ENCODE peak calls at places on chromosomes 11 and 22, in eight cellular contexts. Y is type B pancreatic cell; K is EL; M is activated CD4-positive, CD25-positive, alpha-beta regulatory T cell treated with anti-CD3 and anti-CD28 coated beads, Interleukin-2, amount 50 U/mL, for 16 hours; I is transverse colon; A is ovary; V is MCF 10A; J is AG09309. Q is an unnamed sample.

GRCh38 chr22:34055525-34056200 is 135.4 kb upstream of the LARGE1 start:
- DNase-seq in I (no peak), M (no peak), K (no peak), A (no peak), J (no peak), Y (no peak), V (no peak), Q (no peak)

GRCh38 chr11:71201936-71202597 is 50.3 kb downstream of the SHANK2 start:
- DNase-seq in K (no peak), M (no peak), V (no peak), I (no peak), Y (no peak), A (no peak), J (no peak), Q (no peak)

GRCh38 chr22:38973289-38974169 is 8.6 kb upstream of the APOBEC3B start:
- DNase-seq in V (peak; percentile 51), Y (no peak), I (peak; percentile 60), J (no peak), A (no peak), K (no peak), M (peak; percentile 24), Q (peak; percentile 9)

GRCh38 chr11:84261707-84262106 is 975.5 kb upstream of the CCDC90B start:
- DNase-seq in M (no peak), J (no peak), I (no peak), A (no peak), V (no peak), K (no peak), Y (no peak), Q (no peak)

GRCh38 chr11:66936326-66936725 is 21.9 kb downstream of the PC start:
- DNase-seq in I (no peak), K (peak; percentile 74), V (peak; percentile 96), M (no peak), J (peak; percentile 90), A (no peak), Y (no peak), Q (peak; percentile 93)

GRCh38 chr11:117256573-117256972 is 24.1 kb downstream of the RNF214 start:
- DNase-seq in Y (no peak), K (peak; percentile 46), M (no peak), V (no peak), I (no peak), J (no peak), A (no peak), Q (peak; percentile 50)

GRCh38 chr11:61555051-61555969 is 25.6 kb downstream of the SYT7 start:
- DNase-seq in A (no peak), K (no peak), J (no peak), M (no peak), V (no peak), I (no peak), Y (no peak), Q (no peak)

GRCh38 chr11:85680897-85681296 is 5.1 kb downstream of the CCDC89 start:
- DNase-seq in I (no peak), J (no peak), M (no peak), K (no peak), A (no peak), Y (no peak), V (no peak), Q (no peak)

GRCh38 chr11:65036931-65037330 is 4.1 kb upstream of the SAC3D1 start:
- DNase-seq in J (no peak), V (no peak), A (no peak), I (peak; percentile 41), Y (no peak), M (no peak), K (no peak), Q (no peak)

GRCh38 chr22:44881624-44882023 is 128.2 kb downstream of the PHF21B start:
- DNase-seq in J (no peak), I (no peak), V (no peak), Y (no peak), M (no peak), K (no peak), A (no peak), Q (no peak)

GRCh38 chr22:30267382-30268302 is 991 bp upstream of the OSM start:
- DNase-seq in J (no peak), K (no peak), I (no peak), V (no peak), Y (no peak), M (no peak), A (no peak), Q (no peak)

GRCh38 chr11:132610216-132610615 is 922.1 kb downstream of the OPCML start:
- DNase-seq in V (peak; percentile 5), M (no peak), Y (no peak), J (no peak), K (no peak), I (no peak), A (no peak), Q (peak; percentile 41)

GRCh38 chr11:134476435-134477021 is 64.5 kb upstream of the B3GAT1 start:
- DNase-seq in J (no peak), I (no peak), V (peak; percentile 16), A (no peak), K (no peak), Y (peak; percentile 71), M (no peak), Q (no peak)

GRCh38 chr11:25899761-25900160 is 432.2 kb upstream of the ANO3 start:
- DNase-seq in K (no peak), I (no peak), V (no peak), A (no peak), J (no peak), M (no peak), Y (no peak), Q (no peak)

GRCh38 chr11:114909866-114910265 is 231.5 kb downstream of the NXPE2 start:
- DNase-seq in M (no peak), V (no peak), J (no peak), I (no peak), Y (no peak), K (no peak), A (no peak), Q (no peak)